ENCODE peak calls at places on chromosome 3, in four cellular contexts. X is K562, E is HepG2, W is GM12878. H is an unnamed sample.

GRCh38 chr3:13015286-13016082 is 57.7 kb downstream of the IQSEC1 start:
- DNase-seq in X (no peak), E (no peak), W (no peak), H (no peak)

GRCh38 chr3:4841225-4841624 is 138.0 kb upstream of the BHLHE40 start:
- DNase-seq in X (no peak), E (no peak), W (no peak), H (no peak)

GRCh38 chr3:62601238-62601856 is 228.0 kb upstream of the FEZF2 start:
- DNase-seq in X (no peak), E (no peak), W (no peak), H (no peak)

GRCh38 chr3:176167272-176167671 is 1030.0 kb downstream of the TBL1XR1 start:
- DNase-seq in X (no peak), E (no peak), W (no peak), H (no peak)

GRCh38 chr3:114770874-114771273 is 376.2 kb downstream of the ZBTB20 start:
- DNase-seq in X (no peak), E (no peak), W (no peak), H (no peak)

GRCh38 chr3:69993747-69994146 is 5.8 kb upstream of the SAMMSON start:
- DNase-seq in X (peak), E (no peak), W (no peak), H (no peak)

GRCh38 chr3:172046268-172046915 is 7.0 kb downstream of the FNDC3B start:
- DNase-seq in X (no peak), E (no peak), W (no peak), H (no peak)

GRCh38 chr3:174440350-174440716 is 418.8 kb upstream of the NAALADL2 start:
- DNase-seq in X (peak), E (no peak), W (no peak), H (no peak)

GRCh38 chr3:148998715-148999413 is 7.5 kb downstream of the GYG1 start:
- DNase-seq in X (no peak), E (no peak), W (no peak), H (no peak)

GRCh38 chr3:187954486-187955075 is 199.4 kb upstream of the LPP start:
- DNase-seq in X (no peak), E (no peak), W (no peak), H (no peak)

GRCh38 chr3:72904156-72904555 is 16.3 kb downstream of the GXYLT2 start:
- DNase-seq in X (no peak), E (no peak), W (no peak), H (peak)

GRCh38 chr3:8445861-8446260 is 55.8 kb upstream of the LMCD1 start:
- DNase-seq in X (no peak), E (no peak), W (no peak), H (no peak)

GRCh38 chr3:58334013-58334321 is 1.3 kb downstream of the PXK start:
- DNase-seq in X (no peak), E (peak), W (no peak), H (no peak)

GRCh38 chr3:193656445-193656844 is 63.4 kb downstream of the OPA1 start:
- DNase-seq in X (peak), E (no peak), W (no peak), H (no peak)

GRCh38 chr3:61087465-61087864 is 163.8 kb downstream of the FHIT start:
- DNase-seq in X (no peak), E (no peak), W (no peak), H (no peak)

GRCh38 chr3:39757312-39757711 is 52.1 kb upstream of the MYRIP start:
- DNase-seq in X (no peak), E (no peak), W (no peak), H (no peak)

GRCh38 chr3:1400571-1400970 is 307.7 kb downstream of the CNTN6 start:
- DNase-seq in X (no peak), E (no peak), W (no peak), H (no peak)

GRCh38 chr3:196144383-196145105 is 62.7 kb upstream of the TFRC start:
- DNase-seq in X (peak), E (no peak), W (no peak), H (no peak)

GRCh38 chr3:12663311-12663935 is 494 bp downstream of the RAF1 start:
- DNase-seq in X (no peak), E (no peak), W (no peak), H (no peak)

GRCh38 chr3:52216585-52217408 is 8.6 kb downstream of the TLR9 start:
- DNase-seq in X (no peak), E (no peak), W (no peak), H (no peak)

GRCh38 chr3:89964347-89964746 is 856.9 kb downstream of the EPHA3 start:
- DNase-seq in X (no peak), E (no peak), W (no peak), H (no peak)

GRCh38 chr3:9800529-9800928 is 7.6 kb downstream of the ARPC4 start:
- DNase-seq in X (no peak), E (no peak), W (no peak), H (no peak)

GRCh38 chr3:46666471-46666845 is 27.0 kb downstream of the ALS2CL start:
- DNase-seq in X (no peak), E (no peak), W (no peak), H (no peak)

GRCh38 chr3:127654374-127654773 is 18.4 kb upstream of the ABTB1 start:
- DNase-seq in X (no peak), E (no peak), W (no peak), H (no peak)

GRCh38 chr3:124092811-124093210 is 100.9 kb upstream of the ROPN1 start:
- DNase-seq in X (no peak), E (no peak), W (no peak), H (no peak)

GRCh38 chr3:33642806-33643205 is 75.2 kb downstream of the CLASP2 start:
- DNase-seq in X (no peak), E (no peak), W (no peak), H (no peak)

GRCh38 chr3:137222736-137223135 is 265.0 kb downstream of the IL20RB start:
- DNase-seq in X (no peak), E (no peak), W (no peak), H (no peak)

GRCh38 chr3:57141719-57142118 is 23.4 kb downstream of the IL17RD start:
- DNase-seq in X (no peak), E (no peak), W (no peak), H (no peak)

GRCh38 chr3:196177567-196177966 is 33.6 kb downstream of the ZDHHC19 start:
- DNase-seq in X (peak), E (peak), W (no peak), H (no peak)

GRCh38 chr3:4107430-4107829 is 195.7 kb upstream of the SETMAR start:
- DNase-seq in X (no peak), E (no peak), W (no peak), H (no peak)

GRCh38 chr3:9916734-9917680 is at the start of gene IL17RC:
- DNase-seq in X (peak), E (peak), W (no peak), H (peak)

GRCh38 chr3:147298511-147298982 is 107.8 kb downstream of the ZIC4 start:
- DNase-seq in X (no peak), E (peak), W (no peak), H (no peak)

GRCh38 chr3:169179193-169180122 is 484.1 kb downstream of the MECOM start:
- DNase-seq in X (peak), E (no peak), W (no peak), H (peak)

GRCh38 chr3:132660745-132661067 is 577 bp downstream of the UBA5 start:
- DNase-seq in X (no peak), E (no peak), W (no peak), H (no peak)

GRCh38 chr3:7396534-7396933 is 535.6 kb downstream of the GRM7 start:
- DNase-seq in X (no peak), E (no peak), W (no peak), H (no peak)

GRCh38 chr3:24192004-24192403 is 246.9 kb downstream of the NR1D2 start:
- DNase-seq in X (no peak), E (no peak), W (no peak), H (peak)

GRCh38 chr3:48432411-48433371 is 2.8 kb upstream of the PLXNB1 start:
- DNase-seq in X (no peak), E (no peak), W (no peak), H (no peak)

GRCh38 chr3:53949541-53949940 is 57.9 kb upstream of the SELENOK start:
- DNase-seq in X (no peak), E (no peak), W (no peak), H (no peak)

GRCh38 chr3:142866841-142867631 is 21.8 kb downstream of the PCOLCE2 start:
- DNase-seq in X (peak), E (no peak), W (no peak), H (no peak)

GRCh38 chr3:142863010-142863787 is 25.7 kb downstream of the PCOLCE2 start:
- DNase-seq in X (no peak), E (no peak), W (no peak), H (no peak)

GRCh38 chr3:142861926-142862325 is 27.0 kb downstream of the PCOLCE2 start:
- DNase-seq in X (no peak), E (no peak), W (no peak), H (no peak)

DNA sequence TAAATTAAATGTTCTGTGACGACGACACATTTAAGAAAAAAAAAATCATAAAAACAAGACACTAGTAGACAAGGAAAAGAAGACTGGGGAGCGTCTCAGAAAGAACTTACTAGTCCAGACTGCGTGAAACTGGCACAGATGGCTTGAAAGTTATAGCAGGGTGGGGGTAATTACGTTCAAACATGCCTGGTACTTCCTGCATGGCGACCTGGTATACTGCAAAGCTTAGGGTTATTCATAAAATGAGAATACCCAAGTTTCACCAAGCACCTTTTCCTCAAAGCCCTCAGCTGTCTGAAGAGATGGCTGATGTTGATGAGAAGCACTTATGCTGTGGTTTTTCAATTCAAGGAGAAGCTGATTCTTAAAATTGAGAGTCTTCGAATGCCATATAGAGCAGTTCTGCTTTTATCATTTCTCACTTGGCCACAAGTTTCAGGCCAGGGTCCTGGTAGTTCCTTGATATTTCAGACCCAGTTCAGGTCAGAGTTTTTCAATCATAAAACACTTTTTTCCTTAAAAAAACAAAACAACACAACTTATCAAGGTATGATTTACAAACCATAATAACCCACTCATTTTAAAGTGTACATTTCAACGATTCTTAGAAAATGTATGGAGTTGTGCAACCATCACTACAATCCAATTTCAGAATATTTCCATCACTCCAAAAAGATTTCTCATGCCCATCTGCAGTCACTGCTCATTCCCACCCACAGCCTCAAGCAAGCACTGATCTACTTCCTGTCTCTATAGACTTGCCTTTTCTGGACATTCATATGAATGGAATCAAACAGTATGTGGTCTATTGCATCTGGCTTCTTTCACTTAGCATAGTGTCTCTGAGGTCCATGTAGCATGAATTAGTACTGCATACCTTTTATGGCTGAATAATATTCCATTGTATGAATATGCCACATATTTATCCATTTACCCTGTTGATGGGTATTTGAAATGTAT is 24.6 kb downstream of the PCOLCE2 start:
- DNase-seq in X (no peak), E (no peak), W (no peak), H (no peak)
- TF ChIP-seq FOXK2 in X (no peak), E (no peak), W (no peak), H (no peak)

GRCh38 chr3:152434142-152434541 is 165.4 kb downstream of the MBNL1 start:
- DNase-seq in X (no peak), E (no peak), W (no peak), H (no peak)
- TF ChIP-seq FOXK2 in X (no peak), E (no peak), W (no peak), H (no peak)

DNA sequence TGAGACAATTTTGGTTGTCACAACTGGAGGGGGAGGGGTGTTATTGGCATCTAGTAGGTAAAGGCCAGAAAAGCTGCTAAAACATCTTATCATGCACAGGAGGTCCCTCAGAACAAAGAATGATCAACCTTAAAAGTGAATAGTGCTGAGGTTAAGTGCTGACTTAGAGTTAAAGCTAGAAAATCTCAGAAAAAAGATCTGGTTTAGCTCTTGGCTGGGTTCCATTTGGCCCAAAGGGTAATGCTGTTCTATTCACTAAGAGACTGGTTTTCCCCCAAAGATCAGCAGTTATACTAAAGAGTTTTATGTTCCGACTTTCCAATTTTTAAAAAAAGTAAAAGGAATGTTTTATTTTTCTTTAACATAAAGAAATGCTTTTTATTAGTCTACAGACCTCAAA is 15.6 kb downstream of the DCBLD2 start:
- DNase-seq in X (no peak), E (no peak), W (no peak), H (no peak)
- TF ChIP-seq FOXK2 in X (no peak), E (no peak), W (no peak), H (no peak)

DNA sequence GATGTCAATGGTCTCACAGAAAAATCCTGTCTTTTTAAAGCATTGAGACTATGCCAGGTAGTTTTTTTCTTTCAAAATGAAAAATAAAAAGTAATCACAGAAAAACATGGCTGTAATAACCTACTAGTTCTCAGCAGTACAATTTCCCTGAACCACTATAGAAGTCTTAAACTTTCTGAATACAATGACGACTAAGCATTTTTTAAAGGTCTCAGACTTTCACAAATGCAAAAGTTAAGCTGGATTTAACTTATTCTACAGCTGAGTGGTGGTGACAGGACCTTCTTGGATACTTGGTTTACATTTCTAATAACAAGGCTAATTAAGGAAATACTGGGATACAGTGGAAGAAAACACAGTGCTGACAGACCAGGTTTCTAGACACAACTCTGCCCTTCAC is 81.8 kb downstream of the CBLB start:
- DNase-seq in X (no peak), E (no peak), W (no peak), H (no peak)
- TF ChIP-seq FOXK2 in X (no peak), E (no peak), W (no peak), H (no peak)

DNA sequence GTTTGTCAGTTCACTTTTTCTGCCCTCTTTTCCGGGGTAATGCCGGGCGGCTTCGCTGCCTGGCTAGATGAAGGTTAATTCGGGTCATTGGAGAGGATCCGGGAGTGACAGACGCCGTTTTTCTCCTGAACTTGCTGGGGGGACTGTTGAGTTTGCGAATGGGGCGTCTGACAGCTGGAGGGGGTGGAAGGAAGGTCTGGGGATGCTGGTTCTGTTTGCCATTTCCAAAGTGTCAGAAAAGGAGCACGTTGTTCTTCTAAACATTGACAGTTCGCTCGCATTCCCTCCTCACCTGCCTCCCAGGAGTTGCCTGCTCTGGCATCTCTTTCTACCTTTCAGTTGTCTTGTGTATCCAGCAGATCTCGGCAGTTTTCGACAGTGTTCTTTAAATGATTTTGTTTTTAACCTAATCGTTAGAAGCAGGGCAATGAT is 783 bp downstream of the SELENOT start:
- DNase-seq in X (peak), E (peak), W (no peak), H (peak)
- TF ChIP-seq FOXK2 in X (no peak), E (no peak), W (no peak), H (no peak)

GRCh38 chr3:192031941-192032340 is 571.0 kb downstream of the PYDC2 start:
- DNase-seq in X (no peak), E (no peak), W (no peak), H (no peak)

GRCh38 chr3:192038726-192039125 is 577.8 kb downstream of the PYDC2 start:
- DNase-seq in X (no peak), E (no peak), W (no peak), H (no peak)

GRCh38 chr3:192033246-192033645 is 572.3 kb downstream of the PYDC2 start:
- DNase-seq in X (no peak), E (no peak), W (no peak), H (no peak)
- TF ChIP-seq FOXK2 in X (no peak), E (no peak), W (no peak), H (no peak)

DNA sequence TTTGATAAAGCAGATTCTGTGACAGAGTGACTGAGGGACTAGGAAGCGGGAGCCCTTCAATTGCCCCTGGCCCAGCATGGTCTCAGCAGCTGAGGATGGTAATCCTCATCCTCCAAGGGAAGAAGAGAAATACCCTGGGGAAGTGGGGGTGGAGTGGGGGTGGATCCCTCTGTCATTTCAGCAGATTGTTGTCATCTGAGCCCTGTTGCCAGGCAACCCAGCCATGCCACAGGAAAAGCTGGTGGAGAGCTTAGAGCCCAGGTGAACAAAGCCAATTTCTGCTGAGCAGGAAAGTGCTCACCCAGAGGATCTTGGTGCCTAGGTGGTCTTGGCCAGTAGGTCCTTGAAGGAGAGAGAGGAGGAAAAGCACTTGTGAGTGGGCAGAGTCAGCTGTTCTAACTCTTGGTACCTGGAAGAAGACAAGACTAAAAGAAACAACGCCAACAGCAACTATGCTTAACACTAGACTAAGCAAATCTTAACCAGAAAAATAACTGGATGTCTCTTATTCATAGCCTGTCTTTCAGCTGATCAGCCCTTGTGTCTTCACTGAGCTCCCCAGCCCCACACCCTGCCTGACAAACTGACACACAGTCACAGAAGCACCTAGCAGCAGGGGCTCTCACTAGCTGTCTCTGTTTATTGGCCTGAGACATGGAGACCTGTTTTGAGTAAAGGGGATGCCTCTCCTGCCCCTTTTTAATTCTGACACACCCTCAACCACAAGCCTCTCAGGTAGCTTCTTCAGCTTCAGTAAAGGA is 40.1 kb upstream of the DCLK3 start:
- DNase-seq in X (no peak), E (no peak), W (no peak), H (no peak)
- TF ChIP-seq FOXK2 in X (no peak), E (no peak), W (no peak), H (no peak)